ENCODE peak calls at places on chromosomes 3 and 15, in seven cellular contexts. One of them, this sample, is unnamed.
A peak's percentile ranks its signal among the peaks of the same experiment; 100 is the strongest.

GRCh38 chr15:91849180-91849579 is 4.3 kb upstream of the SLCO3A1 start:
- DNase-seq in breast epithelium: no peak
- DNase-seq in psoas muscle: no peak
- DNase-seq in neuronal stem cell: no peak
- DNase-seq in HL-60: no peak
- DNase-seq in heart left ventricle: no peak
- DNase-seq in cardiac muscle cell: no peak
- DNase-seq in this sample: no peak

GRCh38 chr15:69854521-69855171 is 243.1 kb downstream of the TLE3 start:
- DNase-seq in breast epithelium: no peak
- DNase-seq in psoas muscle: no peak
- DNase-seq in neuronal stem cell: no peak
- DNase-seq in HL-60: no peak
- DNase-seq in heart left ventricle: no peak
- DNase-seq in cardiac muscle cell: peak; percentile 95
- DNase-seq in this sample: no peak

GRCh38 chr3:107432646-107433045 is 55.4 kb downstream of the CCDC54 start:
- DNase-seq in breast epithelium: no peak
- DNase-seq in psoas muscle: no peak
- DNase-seq in neuronal stem cell: no peak
- DNase-seq in HL-60: no peak
- DNase-seq in heart left ventricle: no peak
- DNase-seq in cardiac muscle cell: no peak
- DNase-seq in this sample: no peak

GRCh38 chr3:62882676-62883228 is 7.5 kb upstream of the CADPS start:
- DNase-seq in breast epithelium: no peak
- DNase-seq in psoas muscle: no peak
- DNase-seq in neuronal stem cell: no peak
- DNase-seq in HL-60: no peak
- DNase-seq in heart left ventricle: no peak
- DNase-seq in cardiac muscle cell: no peak
- DNase-seq in this sample: no peak

GRCh38 chr3:126567696-126568438 is 9.1 kb upstream of the C3orf22 start:
- DNase-seq in breast epithelium: peak; percentile 11
- DNase-seq in psoas muscle: peak; percentile 16
- DNase-seq in neuronal stem cell: no peak
- DNase-seq in HL-60: no peak
- DNase-seq in heart left ventricle: no peak
- DNase-seq in cardiac muscle cell: no peak
- DNase-seq in this sample: no peak

GRCh38 chr3:38264307-38264706 is 1.3 kb upstream of the SLC22A13 start:
- DNase-seq in breast epithelium: no peak
- DNase-seq in psoas muscle: no peak
- DNase-seq in neuronal stem cell: no peak
- DNase-seq in HL-60: no peak
- DNase-seq in heart left ventricle: no peak
- DNase-seq in cardiac muscle cell: no peak
- DNase-seq in this sample: no peak

GRCh38 chr3:149566296-149566945 is 91.4 kb downstream of the WWTR1 start:
- DNase-seq in breast epithelium: no peak
- DNase-seq in psoas muscle: no peak
- DNase-seq in neuronal stem cell: no peak
- DNase-seq in HL-60: no peak
- DNase-seq in heart left ventricle: no peak
- DNase-seq in cardiac muscle cell: peak; percentile 45
- DNase-seq in this sample: no peak

GRCh38 chr3:129058441-129059194 is 2.0 kb upstream of the GP9 start:
- DNase-seq in breast epithelium: peak; percentile 53
- DNase-seq in psoas muscle: peak; percentile 8
- DNase-seq in neuronal stem cell: no peak
- DNase-seq in HL-60: no peak
- DNase-seq in heart left ventricle: no peak
- DNase-seq in cardiac muscle cell: no peak
- DNase-seq in this sample: peak; percentile 23

GRCh38 chr3:177601120-177601519 is 403.8 kb upstream of the TBL1XR1 start:
- DNase-seq in breast epithelium: no peak
- DNase-seq in psoas muscle: no peak
- DNase-seq in neuronal stem cell: no peak
- DNase-seq in HL-60: no peak
- DNase-seq in heart left ventricle: no peak
- DNase-seq in cardiac muscle cell: no peak
- DNase-seq in this sample: no peak

GRCh38 chr3:56862352-56863062 is 60.8 kb upstream of the ARHGEF3 start:
- DNase-seq in breast epithelium: no peak
- DNase-seq in psoas muscle: no peak
- DNase-seq in neuronal stem cell: no peak
- DNase-seq in HL-60: no peak
- DNase-seq in heart left ventricle: no peak
- DNase-seq in cardiac muscle cell: peak; percentile 89
- DNase-seq in this sample: peak; percentile 20

GRCh38 chr3:158660711-158661110 is 11.7 kb downstream of the LXN start:
- DNase-seq in breast epithelium: no peak
- DNase-seq in psoas muscle: no peak
- DNase-seq in neuronal stem cell: no peak
- DNase-seq in HL-60: no peak
- DNase-seq in heart left ventricle: no peak
- DNase-seq in cardiac muscle cell: no peak
- DNase-seq in this sample: no peak

GRCh38 chr3:24972491-24972890 is 455.6 kb upstream of the RARB start:
- DNase-seq in breast epithelium: no peak
- DNase-seq in psoas muscle: no peak
- DNase-seq in neuronal stem cell: no peak
- DNase-seq in HL-60: no peak
- DNase-seq in heart left ventricle: no peak
- DNase-seq in cardiac muscle cell: no peak
- DNase-seq in this sample: no peak

GRCh38 chr15:82056900-82057825 is 11.3 kb upstream of the MEX3B start:
- DNase-seq in breast epithelium: no peak
- DNase-seq in psoas muscle: no peak
- DNase-seq in neuronal stem cell: no peak
- DNase-seq in HL-60: no peak
- DNase-seq in heart left ventricle: no peak
- DNase-seq in cardiac muscle cell: no peak
- DNase-seq in this sample: no peak

GRCh38 chr3:77348244-77348855 is 308.5 kb downstream of the ROBO2 start:
- DNase-seq in breast epithelium: no peak
- DNase-seq in psoas muscle: no peak
- DNase-seq in neuronal stem cell: peak; percentile 20
- DNase-seq in HL-60: peak; percentile 22
- DNase-seq in heart left ventricle: no peak
- DNase-seq in cardiac muscle cell: peak; percentile 19
- DNase-seq in this sample: no peak

GRCh38 chr3:16090013-16090412 is 84.5 kb upstream of the GALNT15 start:
- DNase-seq in breast epithelium: no peak
- DNase-seq in psoas muscle: no peak
- DNase-seq in neuronal stem cell: no peak
- DNase-seq in HL-60: no peak
- DNase-seq in heart left ventricle: no peak
- DNase-seq in cardiac muscle cell: peak; percentile 95
- DNase-seq in this sample: no peak

GRCh38 chr3:16092923-16093322 is 81.6 kb upstream of the GALNT15 start:
- DNase-seq in breast epithelium: no peak
- DNase-seq in psoas muscle: no peak
- DNase-seq in neuronal stem cell: no peak
- DNase-seq in HL-60: no peak
- DNase-seq in heart left ventricle: no peak
- DNase-seq in cardiac muscle cell: no peak
- DNase-seq in this sample: no peak

GRCh38 chr3:16090711-16091110 is 83.8 kb upstream of the GALNT15 start:
- DNase-seq in breast epithelium: no peak
- DNase-seq in psoas muscle: no peak
- DNase-seq in neuronal stem cell: no peak
- DNase-seq in HL-60: no peak
- DNase-seq in heart left ventricle: no peak
- DNase-seq in cardiac muscle cell: no peak
- DNase-seq in this sample: no peak

DNA sequence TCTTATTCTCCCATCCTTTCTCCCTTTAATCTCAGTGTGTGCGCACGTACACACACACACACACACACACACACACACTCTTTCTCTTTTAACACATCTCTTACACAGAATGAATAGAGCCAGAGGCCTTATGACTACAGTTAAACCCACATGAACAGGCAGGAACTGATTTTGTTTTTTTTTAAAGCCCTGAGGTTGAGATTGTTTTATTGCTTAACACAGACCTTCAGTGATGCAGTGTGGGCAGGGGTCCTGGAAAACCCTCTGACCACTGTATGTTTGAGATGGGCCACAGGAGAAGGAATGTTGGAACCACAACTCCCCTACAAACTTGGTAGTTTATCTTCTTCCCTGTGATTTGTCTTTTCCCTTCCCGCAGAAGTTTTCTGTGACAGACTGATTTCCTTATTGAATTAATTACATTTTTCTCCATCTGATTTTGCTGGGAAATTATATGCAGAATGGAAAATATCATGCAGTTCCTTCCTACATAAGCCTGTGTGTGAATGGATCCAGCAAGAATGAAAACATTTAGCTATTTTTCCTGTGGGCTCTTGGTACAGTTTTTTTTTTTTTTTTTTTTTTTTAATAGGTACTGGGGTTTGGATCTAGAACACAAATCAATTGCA is 79.7 kb upstream of the GALNT15 start:
- DNase-seq in breast epithelium: no peak
- DNase-seq in psoas muscle: no peak
- DNase-seq in neuronal stem cell: no peak
- DNase-seq in HL-60: no peak
- DNase-seq in heart left ventricle: no peak
- DNase-seq in cardiac muscle cell: peak; percentile 66
- DNase-seq in this sample: no peak
- H3K27ac ChIP-seq in breast epithelium: peak overlapping the region; percentile 2
- H3K27ac ChIP-seq in psoas muscle: no peak overlapping the region
- H3K27ac ChIP-seq in neuronal stem cell: no peak overlapping the region
- H3K27ac ChIP-seq in HL-60: no peak overlapping the region
- H3K27ac ChIP-seq in heart left ventricle: no peak overlapping the region
- H3K27ac ChIP-seq in cardiac muscle cell: no peak overlapping the region
- H3K27ac ChIP-seq in this sample: no peak overlapping the region

GRCh38 chr3:152356870-152357276 is 88.1 kb downstream of the MBNL1 start:
- DNase-seq in breast epithelium: no peak
- DNase-seq in psoas muscle: no peak
- DNase-seq in neuronal stem cell: no peak
- DNase-seq in HL-60: no peak
- DNase-seq in heart left ventricle: no peak
- DNase-seq in cardiac muscle cell: no peak
- DNase-seq in this sample: no peak
- H3K27ac ChIP-seq in breast epithelium: no peak overlapping the region
- H3K27ac ChIP-seq in psoas muscle: peak overlapping the region; percentile 82
- H3K27ac ChIP-seq in neuronal stem cell: no peak overlapping the region
- H3K27ac ChIP-seq in HL-60: no peak overlapping the region
- H3K27ac ChIP-seq in heart left ventricle: no peak overlapping the region
- H3K27ac ChIP-seq in cardiac muscle cell: no peak overlapping the region
- H3K27ac ChIP-seq in this sample: no peak overlapping the region

DNA sequence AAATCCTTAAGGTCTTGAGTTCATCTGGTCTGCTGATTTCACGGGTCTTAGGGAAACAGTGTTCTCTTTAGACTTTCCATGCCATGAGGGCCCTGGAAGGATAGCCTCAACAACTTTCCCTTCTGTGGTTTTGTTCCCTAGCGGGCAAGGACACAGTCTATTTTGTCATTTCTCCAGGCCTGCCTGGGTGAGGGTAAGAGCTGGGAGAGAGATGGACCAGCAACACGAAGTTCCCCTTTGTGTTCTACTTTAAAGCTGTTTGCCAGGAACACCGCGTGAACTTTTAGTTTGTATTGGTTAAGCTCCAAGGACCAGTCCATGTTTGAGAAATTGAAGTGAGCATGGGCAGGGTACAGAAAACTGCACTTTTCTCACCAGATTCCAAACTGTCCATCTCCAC is 20.9 kb downstream of the ST3GAL6 start:
- DNase-seq in breast epithelium: no peak
- DNase-seq in psoas muscle: no peak
- DNase-seq in neuronal stem cell: no peak
- DNase-seq in HL-60: no peak
- DNase-seq in heart left ventricle: no peak
- DNase-seq in cardiac muscle cell: peak; percentile 53
- DNase-seq in this sample: no peak
- H3K27ac ChIP-seq in breast epithelium: peak overlapping the region; percentile 40
- H3K27ac ChIP-seq in psoas muscle: peak overlapping the region; percentile 43
- H3K27ac ChIP-seq in neuronal stem cell: no peak overlapping the region
- H3K27ac ChIP-seq in HL-60: peak overlapping the region; percentile 45
- H3K27ac ChIP-seq in heart left ventricle: peak overlapping the region; percentile 29
- H3K27ac ChIP-seq in cardiac muscle cell: no peak overlapping the region
- H3K27ac ChIP-seq in this sample: no peak overlapping the region

GRCh38 chr15:95286316-95286880 is 1044.1 kb upstream of the NR2F2 start:
- DNase-seq in breast epithelium: no peak
- DNase-seq in psoas muscle: no peak
- DNase-seq in neuronal stem cell: no peak
- DNase-seq in HL-60: no peak
- DNase-seq in heart left ventricle: no peak
- DNase-seq in cardiac muscle cell: no peak
- DNase-seq in this sample: no peak

GRCh38 chr15:95287774-95288173 is 1042.7 kb upstream of the NR2F2 start:
- DNase-seq in breast epithelium: no peak
- DNase-seq in psoas muscle: no peak
- DNase-seq in neuronal stem cell: no peak
- DNase-seq in HL-60: no peak
- DNase-seq in heart left ventricle: no peak
- DNase-seq in cardiac muscle cell: no peak
- DNase-seq in this sample: no peak

GRCh38 chr15:95284487-95284886 is 1046.0 kb upstream of the NR2F2 start:
- DNase-seq in breast epithelium: no peak
- DNase-seq in psoas muscle: no peak
- DNase-seq in neuronal stem cell: no peak
- DNase-seq in HL-60: no peak
- DNase-seq in heart left ventricle: no peak
- DNase-seq in cardiac muscle cell: no peak
- DNase-seq in this sample: no peak

GRCh38 chr15:95284933-95285401 is 1045.5 kb upstream of the NR2F2 start:
- DNase-seq in breast epithelium: no peak
- DNase-seq in psoas muscle: no peak
- DNase-seq in neuronal stem cell: peak; percentile 51
- DNase-seq in HL-60: peak; percentile 90
- DNase-seq in heart left ventricle: no peak
- DNase-seq in cardiac muscle cell: peak; percentile 86
- DNase-seq in this sample: no peak

DNA sequence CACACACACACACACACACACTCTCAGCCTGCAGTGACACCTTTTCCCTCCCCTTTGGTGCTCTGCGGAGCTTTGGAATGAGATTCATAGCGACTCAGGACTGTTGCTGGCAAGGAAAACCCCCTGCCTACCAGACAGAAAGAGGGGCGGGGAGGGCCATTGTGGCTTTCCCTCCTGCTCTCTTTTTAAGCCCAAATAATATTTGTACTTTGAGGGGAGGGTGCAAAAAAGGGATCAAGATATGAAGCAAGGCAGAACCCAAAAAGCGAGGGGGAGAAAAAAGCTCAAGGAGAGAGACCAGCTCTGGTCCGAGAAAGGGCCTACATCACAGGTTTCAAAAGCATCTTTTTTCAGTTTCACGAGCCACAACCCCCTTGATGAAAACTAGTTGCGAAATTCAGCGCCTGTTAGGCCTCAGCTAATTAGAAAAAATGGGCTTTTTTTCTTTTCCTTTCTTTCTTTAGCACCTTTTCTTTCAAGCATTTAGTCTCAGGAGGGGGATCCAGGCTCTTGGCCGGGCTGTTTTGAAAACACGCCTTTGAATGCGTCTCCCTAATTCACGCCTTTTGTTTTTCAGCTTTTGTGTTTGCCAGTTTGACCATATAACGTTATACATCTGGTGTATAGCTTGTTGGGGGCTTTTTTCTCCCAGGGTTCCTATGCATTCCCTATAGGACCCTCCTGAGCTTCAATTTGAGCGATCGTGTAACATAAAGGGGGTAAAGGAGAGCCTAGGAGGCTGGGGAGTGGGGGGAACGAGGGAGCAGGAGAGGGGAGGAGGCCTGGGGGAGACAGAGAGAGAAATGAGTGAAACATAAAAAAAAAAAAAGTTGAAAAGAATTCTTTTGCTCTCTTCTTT is 1043.4 kb upstream of the NR2F2 start:
- DNase-seq in breast epithelium: no peak
- DNase-seq in psoas muscle: no peak
- DNase-seq in neuronal stem cell: peak; percentile 92
- DNase-seq in HL-60: peak; percentile 28
- DNase-seq in heart left ventricle: no peak
- DNase-seq in cardiac muscle cell: no peak
- DNase-seq in this sample: no peak
- H3K27ac ChIP-seq in breast epithelium: no peak overlapping the region
- H3K27ac ChIP-seq in psoas muscle: no peak overlapping the region
- H3K27ac ChIP-seq in neuronal stem cell: peak overlapping the region; percentile 81
- H3K27ac ChIP-seq in HL-60: no peak overlapping the region
- H3K27ac ChIP-seq in heart left ventricle: no peak overlapping the region
- H3K27ac ChIP-seq in cardiac muscle cell: no peak overlapping the region
- H3K27ac ChIP-seq in this sample: no peak overlapping the region